ENCODE peak calls at places on chromosome 14, in nine cellular contexts. X, J, T, B, Z, M, I, A and E are unnamed samples.

GRCh38 chr14:55841625-55842024 is 261.6 kb downstream of the KTN1 start:
- DNase-seq in X (no peak), B (no peak), J (no peak), I (no peak), A (no peak), M (no peak), Z (no peak), T (no peak), E (no peak)

GRCh38 chr14:49880267-49881064 is 12.4 kb upstream of the ARF6 start:
- DNase-seq in A (no peak), X (no peak), J (peak; percentile 24), I (no peak), T (no peak), B (no peak), M (no peak), Z (no peak), E (peak; percentile 50)

GRCh38 chr14:81801921-81802320 is 268.3 kb upstream of the SEL1L start:
- DNase-seq in Z (no peak), I (no peak), X (no peak), A (no peak), J (no peak), B (no peak), M (no peak), T (peak; percentile 6), E (no peak)

GRCh38 chr14:104784218-104784568 is 11.4 kb downstream of the AKT1 start:
- DNase-seq in X (no peak), J (no peak), A (no peak), Z (no peak), I (no peak), B (no peak), M (no peak), T (no peak), E (no peak)

GRCh38 chr14:72521968-72522741 is 371.7 kb downstream of the DPF3 start:
- DNase-seq in B (no peak), T (no peak), J (no peak), A (no peak), I (no peak), Z (no peak), X (no peak), M (no peak), E (no peak)

GRCh38 chr14:69611264-69612013 is at the start of gene SUSD6:
- DNase-seq in X (peak; percentile 96), B (peak; percentile 92), T (peak; percentile 94), M (peak; percentile 88), Z (peak; percentile 91), I (peak; percentile 87), A (peak; percentile 84), J (peak; percentile 82), E (peak; percentile 86)

GRCh38 chr14:69612014-69612758 is 790 bp downstream of the SUSD6 start:
- DNase-seq in Z (peak; percentile 27), T (peak; percentile 37), I (peak; percentile 61), X (no peak), A (no peak), J (peak; percentile 29), M (peak; percentile 45), B (peak; percentile 68), E (no peak)

GRCh38 chr14:89507521-89507920 is 90.5 kb upstream of the FOXN3 start:
- DNase-seq in I (no peak), J (peak; percentile 93), X (no peak), A (no peak), M (no peak), Z (no peak), B (peak; percentile 47), T (no peak), E (no peak)

GRCh38 chr14:105046891-105047282 is 18.3 kb downstream of the GPR132 start:
- DNase-seq in B (no peak), X (no peak), A (no peak), I (no peak), Z (no peak), T (no peak), M (no peak), J (no peak), E (no peak)

GRCh38 chr14:54488646-54489317 is at the start of gene GMFB:
- DNase-seq in Z (peak; percentile 79), B (peak; percentile 91), X (peak; percentile 96), M (peak; percentile 93), T (peak; percentile 95), I (peak; percentile 91), A (peak; percentile 85), J (peak; percentile 92), E (peak; percentile 81)
- TF ChIP-seq CTCF in Z (peak; percentile 37), B (peak; percentile 35), X (peak; percentile 47), M (no peak), T (peak; percentile 51), I (peak; percentile 23), A (peak; percentile 17), J (peak; percentile 50), E (peak; percentile 34)

DNA sequence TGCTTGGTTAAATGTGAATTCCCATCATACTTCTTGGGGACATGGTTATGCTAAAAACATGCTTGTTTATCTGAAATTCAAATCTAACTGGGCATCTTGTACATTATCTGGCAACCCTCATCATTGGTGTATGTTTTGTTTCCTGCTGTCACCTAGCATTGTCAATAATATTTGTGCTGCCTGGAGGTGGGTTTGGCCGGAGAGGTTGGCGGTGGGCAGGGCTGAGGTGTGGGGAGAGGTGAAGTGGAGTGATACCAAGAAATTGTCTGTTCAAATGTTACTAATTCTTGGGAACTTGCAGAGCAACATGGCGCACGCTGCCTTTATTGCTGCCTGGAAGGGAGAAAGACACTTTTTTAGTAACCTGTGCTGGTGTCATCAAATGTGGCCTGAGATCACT is 280.5 kb downstream of the VRK1 start:
- DNase-seq in B (no peak), J (no peak), M (no peak), X (no peak), I (no peak), A (no peak), T (no peak), Z (no peak), E (no peak)
- TF ChIP-seq CTCF in B (no peak), J (no peak), M (no peak), X (no peak), I (no peak), A (no peak), T (no peak), Z (no peak), E (no peak)

DNA sequence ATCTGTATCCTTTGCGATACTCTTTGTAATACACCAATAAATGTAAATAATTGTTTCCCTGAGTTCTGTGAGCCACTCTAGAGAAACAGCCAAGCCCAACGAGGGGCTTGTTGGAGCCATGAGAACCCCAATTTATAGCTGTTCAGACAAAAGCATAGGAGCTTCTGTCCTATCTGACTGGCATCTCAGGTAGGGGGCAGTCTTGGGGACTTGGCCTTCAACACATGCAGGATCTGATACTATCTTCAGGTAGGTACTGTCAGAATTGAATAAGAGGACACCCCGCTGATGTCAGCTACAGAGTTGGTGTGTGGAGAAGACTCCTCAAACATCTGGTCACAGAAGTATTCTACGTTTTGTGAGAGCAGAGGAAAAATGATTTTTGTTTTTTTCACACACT is 25.3 kb downstream of the TXNDC16 start:
- DNase-seq in A (no peak), B (no peak), Z (no peak), I (peak; percentile 17), X (no peak), T (no peak), M (no peak), J (no peak), E (no peak)
- TF ChIP-seq CTCF in A (no peak), B (peak; percentile 7), Z (no peak), I (peak; percentile 45), X (no peak), T (no peak), M (no peak), J (no peak), E (no peak)

DNA sequence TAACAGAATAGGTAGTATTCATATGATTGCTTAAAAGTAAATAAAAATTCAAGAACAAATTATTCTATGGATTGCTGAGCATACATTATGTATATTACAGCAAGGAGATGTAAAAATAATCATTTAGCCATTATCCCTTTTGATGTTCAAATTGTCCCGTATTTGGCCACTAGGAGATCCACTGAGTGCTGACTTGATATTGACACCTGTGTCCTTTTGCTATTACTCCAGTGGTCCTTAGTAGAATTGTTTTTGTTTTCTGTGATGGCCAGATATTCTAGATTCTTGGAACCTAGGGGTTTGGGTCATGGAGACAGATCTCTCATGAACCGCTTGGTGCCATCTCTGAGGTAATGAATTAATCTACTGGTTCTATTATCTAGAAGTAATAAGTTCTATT is 16.8 kb downstream of the ERO1A start:
- DNase-seq in X (no peak), I (peak; percentile 43), J (no peak), B (no peak), Z (peak; percentile 26), M (no peak), T (no peak), A (no peak), E (no peak)
- TF ChIP-seq CTCF in X (peak; percentile 13), I (peak; percentile 27), J (no peak), B (peak; percentile 37), Z (peak; percentile 22), M (peak; percentile 21), T (no peak), A (peak; percentile 59), E (peak; percentile 32)